ENCODE peak calls at places on chromosome 21, in six cellular contexts. E is islet precursor cell, I is substantia nigra, N is Ammon's horn, C is HFF-Myc, U is lung. X is an unnamed sample.

GRCh38 chr21:25872271-25872670 is 137.5 kb downstream of the GABPA start:
- DNase-seq in U (no peak), I (no peak), C (no peak), E (no peak), N (no peak), X (no peak)

GRCh38 chr21:31509108-31510017 is 150.1 kb upstream of the SOD1 start:
- DNase-seq in N (peak), E (peak), C (no peak), U (no peak), I (no peak), X (no peak)

GRCh38 chr21:34593423-34593822 is 21.5 kb downstream of the RCAN1 start:
- DNase-seq in C (no peak), I (no peak), U (no peak), N (no peak), E (peak), X (no peak)

GRCh38 chr21:39397651-39398385 is 47.8 kb downstream of the LCA5L start:
- DNase-seq in N (no peak), E (no peak), U (no peak), C (no peak), I (no peak), X (no peak)

GRCh38 chr21:42806489-42807140 is 72.7 kb downstream of the WDR4 start:
- DNase-seq in N (no peak), E (no peak), C (no peak), U (no peak), I (no peak), X (peak)

GRCh38 chr21:46542588-46543092 is 62.2 kb downstream of the S100B start:
- DNase-seq in E (no peak), N (no peak), U (no peak), I (no peak), C (no peak), X (no peak)

GRCh38 chr21:42097860-42098259 is 26.7 kb downstream of the UMODL1 start:
- DNase-seq in N (no peak), E (peak), I (no peak), U (peak), C (peak), X (peak)

GRCh38 chr21:16454371-16454770 is 724.6 kb downstream of the USP25 start:
- DNase-seq in U (no peak), N (no peak), E (no peak), C (no peak), I (no peak), X (peak)

GRCh38 chr21:41169701-41170100 is 1.7 kb downstream of the BACE2 start:
- DNase-seq in I (no peak), U (no peak), C (no peak), E (peak), N (no peak), X (peak)

GRCh38 chr21:36890086-36890485 is 76.4 kb downstream of the HLCS start:
- DNase-seq in E (no peak), I (no peak), N (no peak), U (peak), C (no peak), X (no peak)